ENCODE peak calls at places on chromosomes 6 and 20, in six cellular contexts. Z, P, U, F, D and L are unnamed samples.

GRCh38 chr6:133040025-133040838 is 200.9 kb upstream of the EYA4 start:
- DNase-seq in D (no peak), U (peak; percentile 59), Z (peak; percentile 54), P (peak; percentile 16), F (no peak), L (peak; percentile 24)

GRCh38 chr20:39395478-39396291 is 433.5 kb downstream of the DHX35 start:
- DNase-seq in P (no peak), Z (no peak), F (no peak), U (no peak), D (no peak), L (no peak)

GRCh38 chr20:23205656-23206055 is 119.5 kb upstream of the CD93 start:
- DNase-seq in U (peak; percentile 35), D (peak; percentile 54), Z (no peak), F (no peak), P (no peak), L (no peak)

GRCh38 chr20:48733296-48733790 is 94.5 kb downstream of the PREX1 start:
- DNase-seq in Z (no peak), D (no peak), U (peak; percentile 21), P (no peak), F (no peak), L (peak; percentile 10)

GRCh38 chr6:26022166-26022510 is 59.5 kb downstream of the TRIM38 start:
- DNase-seq in P (peak; percentile 71), D (no peak), U (peak; percentile 67), F (peak; percentile 59), Z (no peak), L (no peak)

GRCh38 chr6:39816744-39817143 is 24.6 kb downstream of the DAAM2 start:
- DNase-seq in F (no peak), U (no peak), P (no peak), D (no peak), Z (no peak), L (no peak)

GRCh38 chr6:162331911-162332310 is 395.7 kb downstream of the PRKN start:
- DNase-seq in D (no peak), P (no peak), F (no peak), Z (no peak), U (no peak), L (no peak)

GRCh38 chr6:131643262-131643631 is 6.1 kb downstream of the ENPP3 start:
- DNase-seq in D (no peak), F (no peak), U (no peak), P (peak; percentile 66), Z (no peak), L (no peak)

GRCh38 chr6:83371428-83371827 is 59.4 kb downstream of the ME1 start:
- DNase-seq in U (no peak), F (no peak), D (no peak), P (no peak), Z (no peak), L (no peak)

GRCh38 chr20:2093200-2093781 is 8.3 kb upstream of the STK35 start:
- DNase-seq in D (peak; percentile 58), Z (peak; percentile 50), F (no peak), U (peak; percentile 80), P (peak; percentile 46), L (no peak)

GRCh38 chr6:119308994-119309657 is 40.4 kb downstream of the MAN1A1 start:
- DNase-seq in F (no peak), D (no peak), Z (peak; percentile 51), U (no peak), P (no peak), L (peak; percentile 6)

GRCh38 chr20:23118144-23118543 is 32.0 kb upstream of the CD93 start:
- DNase-seq in P (no peak), F (no peak), Z (no peak), U (no peak), D (no peak), L (no peak)

GRCh38 chr20:34083137-34083536 is 28.9 kb downstream of the EIF2S2 start:
- DNase-seq in U (peak; percentile 17), Z (no peak), P (no peak), D (no peak), F (no peak), L (no peak)

GRCh38 chr6:24888967-24889366 is 46.8 kb downstream of the RIPOR2 start:
- DNase-seq in D (no peak), Z (no peak), U (no peak), F (no peak), P (no peak), L (no peak)

GRCh38 chr6:15399651-15400470 is 154.0 kb downstream of the JARID2 start:
- DNase-seq in F (no peak), P (no peak), D (no peak), U (no peak), Z (no peak), L (no peak)

GRCh38 chr20:3632311-3633004 is 30.7 kb downstream of the GFRA4 start:
- DNase-seq in U (no peak), D (no peak), F (no peak), P (no peak), Z (peak; percentile 43), L (no peak)

GRCh38 chr20:22663528-22664025 is 79.2 kb upstream of the FOXA2 start:
- DNase-seq in D (peak; percentile 64), P (no peak), U (peak; percentile 66), Z (no peak), F (no peak), L (no peak)

GRCh38 chr20:62156592-62157386 is 13.2 kb downstream of the SS18L1 start:
- DNase-seq in D (peak; percentile 89), F (no peak), U (peak; percentile 87), P (peak; percentile 46), Z (peak; percentile 78), L (no peak)

GRCh38 chr20:45685896-45686295 is 15.9 kb upstream of the WFDC11 start:
- DNase-seq in U (peak; percentile 68), P (no peak), Z (no peak), F (no peak), D (peak; percentile 55), L (no peak)

GRCh38 chr20:10282930-10283556 is 64.4 kb downstream of the SNAP25 start:
- DNase-seq in D (no peak), Z (no peak), P (no peak), U (no peak), F (no peak), L (no peak)

GRCh38 chr6:80348263-80348662 is 241.8 kb downstream of the BCKDHB start:
- DNase-seq in U (no peak), F (no peak), P (no peak), D (no peak), Z (no peak), L (no peak)

GRCh38 chr6:121533321-121533841 is 97.9 kb downstream of the GJA1 start:
- DNase-seq in P (no peak), Z (no peak), D (no peak), F (no peak), U (no peak), L (no peak)

GRCh38 chr6:37049990-37050853 is 44.8 kb downstream of the FGD2 start:
- DNase-seq in D (no peak), F (no peak), U (no peak), P (no peak), Z (no peak), L (no peak)

GRCh38 chr20:63345328-63346100 is 15.6 kb downstream of the CHRNA4 start:
- DNase-seq in P (no peak), U (no peak), Z (no peak), F (no peak), D (no peak), L (no peak)

GRCh38 chr6:42135161-42135560 is 7.3 kb downstream of the C6orf132 start:
- DNase-seq in Z (no peak), P (no peak), U (peak; percentile 21), D (no peak), F (no peak), L (no peak)

GRCh38 chr20:58677808-58678207 is 14.8 kb upstream of the NPEPL1 start:
- DNase-seq in F (no peak), U (no peak), Z (no peak), P (no peak), D (no peak), L (no peak)

GRCh38 chr6:30510419-30510818 is 21.1 kb downstream of the HLA-E start:
- DNase-seq in D (no peak), P (no peak), U (no peak), F (no peak), Z (no peak), L (no peak)

GRCh38 chr6:40642837-40643236 is 55.7 kb upstream of the LRFN2 start:
- DNase-seq in P (no peak), U (no peak), D (no peak), Z (no peak), F (no peak), L (no peak)

GRCh38 chr20:58475466-58475865 is 39.7 kb downstream of the APCDD1L start:
- DNase-seq in Z (no peak), P (no peak), D (peak; percentile 27), F (no peak), U (no peak), L (no peak)

GRCh38 chr6:88586371-88587157 is 376.9 kb downstream of the RNGTT start:
- DNase-seq in D (no peak), P (no peak), U (no peak), Z (no peak), F (no peak), L (no peak)

GRCh38 chr6:168597471-168597875 is 156.5 kb downstream of the SMOC2 start:
- DNase-seq in P (no peak), U (no peak), F (no peak), D (no peak), Z (no peak), L (no peak)

GRCh38 chr6:76416821-76417605 is 344.6 kb upstream of the IMPG1 start:
- DNase-seq in Z (no peak), P (no peak), F (no peak), D (no peak), U (no peak), L (no peak)

GRCh38 chr20:2515203-2515602 is 6.5 kb upstream of the ZNF343 start:
- DNase-seq in U (no peak), Z (no peak), F (no peak), P (no peak), D (no peak), L (no peak)

GRCh38 chr6:152054441-152054840 is 247.0 kb downstream of the ESR1 start:
- DNase-seq in U (no peak), P (peak; percentile 21), Z (peak; percentile 43), F (no peak), D (no peak), L (no peak)

DNA sequence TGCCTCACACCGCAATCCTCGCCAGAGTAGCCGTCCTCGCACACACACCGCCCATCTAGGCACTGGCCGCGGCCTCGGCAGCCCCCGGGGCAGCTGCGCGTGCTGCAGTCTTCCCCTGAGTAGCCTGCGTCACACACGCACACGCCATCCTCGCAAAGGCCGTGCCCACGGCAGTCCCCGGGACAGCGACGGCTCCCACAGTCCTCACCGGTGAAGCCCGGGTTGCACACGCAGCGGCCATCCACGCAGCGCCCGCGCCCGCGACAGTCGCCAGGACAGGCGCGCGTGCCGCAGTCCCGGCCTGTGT is 13.1 kb downstream of the TNXB start:
- DNase-seq in F (no peak), Z (no peak), U (no peak), P (no peak), D (no peak), L (no peak)
- TF ChIP-seq EZH2 in F (no peak), Z (no peak), U (no peak), P (no peak), D (no peak), L (no peak)

GRCh38 chr20:37363221-37364012 is 17.5 kb downstream of the SRC start:
- DNase-seq in F (no peak), P (no peak), D (no peak), Z (no peak), U (no peak), L (no peak)
- TF ChIP-seq POLR2AphosphoS5 in F (no peak), P (no peak), D (no peak), Z (no peak), U (no peak), L (no peak)

GRCh38 chr6:159777240-159777904 is 12.0 kb downstream of the TCP1 start:
- DNase-seq in P (no peak), D (no peak), F (no peak), U (no peak), Z (no peak), L (no peak)
- H3K27ac ChIP-seq in P (no peak overlapping the region), D (no peak overlapping the region), F (no peak overlapping the region), U (no peak overlapping the region), Z (no peak overlapping the region), L (peak overlapping the region; percentile 38)

GRCh38 chr6:75206338-75207210 is 721 bp upstream of the COL12A1 start:
- DNase-seq in Z (no peak), P (no peak), F (no peak), U (peak; percentile 32), D (peak; percentile 66), L (no peak)
- TF ChIP-seq EZH2 in Z (no peak), P (no peak), F (peak; percentile 97), U (peak; percentile 89), D (no peak), L (no peak)